ENCODE peak calls at places on chromosomes 1 and 21, in ten cellular contexts. Z is uterus, C is epithelial cell of proximal tubule, G is tibial nerve, P is fibroblast of lung, Q is fibroblast of pulmonary artery, T is GM10248, H is left lung, B is astrocyte, D is nephron progenitor cell. I is an unnamed sample.

GRCh38 chr1:58702766-58703165 is 2.9 kb upstream of the MYSM1 start:
- DNase-seq in Z (no peak), C (peak; percentile 43), G (no peak), P (no peak), Q (no peak), T (no peak), H (no peak), B (no peak), D (no peak), I (no peak)

GRCh38 chr1:93907718-93908117 is 1.5 kb downstream of the GCLM start:
- DNase-seq in Z (no peak), C (no peak), G (peak; percentile 13), P (peak; percentile 51), Q (peak; percentile 63), T (no peak), H (no peak), B (peak; percentile 44), D (no peak), I (no peak)

GRCh38 chr1:206447792-206448191 is 22.5 kb upstream of the IKBKE start:
- DNase-seq in Z (no peak), C (no peak), G (no peak), P (no peak), Q (no peak), T (no peak), H (no peak), B (peak; percentile 57), D (no peak), I (no peak)

GRCh38 chr1:234676103-234676594 is 66.2 kb upstream of the IRF2BP2 start:
- DNase-seq in Z (peak; percentile 88), C (no peak), G (peak; percentile 74), P (peak; percentile 71), Q (peak; percentile 83), T (peak; percentile 68), H (peak; percentile 89), B (peak; percentile 65), D (peak; percentile 79), I (peak; percentile 41)

GRCh38 chr1:111172463-111172862 is 28.0 kb downstream of the DENND2D start:
- DNase-seq in Z (no peak), C (no peak), G (no peak), P (no peak), Q (no peak), T (no peak), H (no peak), B (no peak), D (no peak), I (no peak)

GRCh38 chr1:50774759-50775351 is 185.2 kb downstream of the FAF1 start:
- DNase-seq in Z (no peak), C (peak; percentile 19), G (no peak), P (peak; percentile 77), Q (peak; percentile 82), T (peak; percentile 37), H (no peak), B (peak; percentile 37), D (peak; percentile 19), I (no peak)

GRCh38 chr1:88133991-88134390 is 550.1 kb upstream of the PKN2 start:
- DNase-seq in Z (no peak), C (no peak), G (no peak), P (no peak), Q (no peak), T (no peak), H (no peak), B (no peak), D (no peak), I (no peak)

GRCh38 chr1:190119683-190120082 is 358.0 kb downstream of the BRINP3 start:
- DNase-seq in Z (no peak), C (no peak), G (no peak), P (no peak), Q (no peak), T (no peak), H (no peak), B (no peak), D (no peak), I (no peak)

GRCh38 chr21:16492892-16493291 is 763.1 kb downstream of the USP25 start:
- DNase-seq in Z (no peak), C (no peak), G (no peak), P (no peak), Q (no peak), T (no peak), H (no peak), B (peak; percentile 45), D (no peak), I (no peak)

GRCh38 chr1:102833171-102833570 is 275.2 kb downstream of the COL11A1 start:
- DNase-seq in Z (no peak), C (no peak), G (no peak), P (no peak), Q (no peak), T (no peak), H (no peak), B (no peak), D (no peak), I (no peak)

GRCh38 chr1:234722267-234722704 is 112.3 kb upstream of the IRF2BP2 start:
- DNase-seq in Z (peak; percentile 75), C (no peak), G (no peak), P (no peak), Q (no peak), T (no peak), H (no peak), B (no peak), D (no peak), I (no peak)

DNA sequence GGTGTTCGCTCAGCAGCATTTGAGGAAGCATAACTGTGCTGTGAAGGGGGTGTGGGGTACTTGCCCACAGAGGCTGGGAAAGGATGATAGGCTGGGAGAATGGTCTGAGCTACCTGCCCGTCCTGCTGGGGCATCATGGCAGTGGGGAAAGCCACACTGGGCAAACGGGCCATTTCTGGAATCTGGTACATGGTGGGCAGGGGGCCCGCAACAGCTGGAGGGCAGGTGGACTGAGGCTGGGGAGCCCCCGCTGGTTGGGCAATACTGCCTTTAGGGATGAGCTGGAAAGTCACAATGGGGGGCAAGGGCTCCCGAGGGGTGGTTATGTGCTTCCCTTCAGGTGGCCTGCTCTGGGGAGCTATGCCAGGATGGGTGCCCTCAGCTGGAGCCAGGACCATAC is 19.2 kb upstream of the ADAM30 start:
- DNase-seq in Z (no peak), C (no peak), G (no peak), P (no peak), Q (no peak), T (no peak), H (no peak), B (no peak), D (no peak), I (no peak)
- TF ChIP-seq CTCF in Z (no peak), C (no peak), G (no peak), P (no peak), Q (no peak), T (no peak), H (no peak), B (no peak), D (no peak), I (no peak)

DNA sequence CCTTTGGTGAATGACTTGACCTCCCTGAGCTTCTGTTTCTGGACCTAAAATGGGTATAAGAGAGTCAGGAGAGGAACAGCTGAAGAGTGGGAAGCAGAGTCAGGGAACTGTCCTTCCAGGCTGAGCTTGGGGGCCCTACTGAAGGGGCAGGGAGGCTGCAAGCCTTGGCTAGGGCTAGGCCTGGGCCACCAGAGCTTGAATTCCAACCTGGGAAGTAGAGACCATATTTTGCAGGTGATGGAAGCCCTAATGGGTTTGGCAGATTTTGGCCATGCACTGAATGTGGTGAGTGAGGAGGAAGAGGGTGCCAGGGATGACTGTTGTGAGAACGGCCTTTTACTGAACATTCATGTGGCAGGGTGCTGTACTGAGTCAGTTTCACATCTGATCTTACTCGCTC is 69.4 kb upstream of the KLHDC7A start:
- DNase-seq in Z (no peak), C (no peak), G (no peak), P (no peak), Q (no peak), T (no peak), H (no peak), B (no peak), D (no peak), I (no peak)
- TF ChIP-seq CTCF in Z (no peak), C (no peak), G (no peak), P (no peak), Q (no peak), T (no peak), H (no peak), B (no peak), D (no peak), I (no peak)

DNA sequence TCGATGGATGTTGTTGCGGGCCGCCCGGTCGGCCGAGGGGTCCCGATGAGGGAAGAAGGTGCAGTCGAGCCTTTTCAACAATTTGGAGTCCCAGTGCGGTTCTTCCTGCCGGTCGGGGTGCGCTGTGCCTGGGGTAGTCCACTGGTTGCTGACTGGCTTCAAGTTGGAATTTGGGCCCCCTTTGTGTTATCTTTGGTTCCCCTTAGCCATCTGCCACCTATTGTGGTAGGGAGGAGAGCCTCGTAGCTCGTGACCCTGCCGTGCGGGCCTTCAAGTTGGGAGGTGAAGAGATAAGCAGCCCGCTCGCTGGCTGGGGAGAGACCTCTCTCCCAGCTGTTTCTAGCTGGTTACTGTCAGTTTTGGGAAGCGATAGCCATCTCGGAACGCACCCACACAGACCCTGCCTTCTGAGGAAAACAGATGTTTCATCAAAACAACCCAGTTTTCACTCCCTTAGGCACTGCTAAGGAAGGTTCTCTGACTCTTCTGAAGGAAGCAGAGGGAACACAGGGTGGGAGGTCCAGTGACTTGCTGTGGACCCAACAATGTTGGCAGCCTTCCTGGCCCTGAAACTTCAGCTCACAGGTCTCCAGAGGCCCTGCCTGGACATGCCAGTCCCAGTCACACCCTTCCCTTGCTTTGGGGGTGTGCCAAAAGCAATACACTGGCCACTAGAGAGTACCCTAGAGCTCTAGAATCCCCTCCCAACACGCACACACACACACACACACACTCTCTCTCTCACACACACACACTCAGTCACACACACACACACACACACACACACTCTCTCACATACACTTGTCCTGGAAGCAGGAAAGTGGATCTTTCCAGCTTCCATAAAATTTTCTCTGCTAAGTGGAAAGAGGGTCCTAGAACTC is 1.0 kb downstream of the BTG2 start:
- DNase-seq in Z (peak; percentile 91), C (no peak), G (peak; percentile 92), P (peak; percentile 93), Q (peak; percentile 90), T (peak; percentile 58), H (no peak), B (peak; percentile 81), D (peak; percentile 30), I (no peak)
- TF ChIP-seq CTCF in Z (peak; percentile 22), C (peak; percentile 29), G (peak; percentile 45), P (no peak), Q (peak; percentile 8), T (peak; percentile 45), H (no peak), B (no peak), D (no peak), I (no peak)

GRCh38 chr21:39676054-39676771 is 63.5 kb downstream of the B3GALT5 start:
- DNase-seq in Z (peak; percentile 34), C (peak; percentile 95), G (no peak), P (no peak), Q (peak; percentile 16), T (no peak), H (no peak), B (peak; percentile 76), D (no peak), I (no peak)

GRCh38 chr21:39673163-39673562 is 60.4 kb downstream of the B3GALT5 start:
- DNase-seq in Z (no peak), C (no peak), G (no peak), P (no peak), Q (no peak), T (no peak), H (no peak), B (no peak), D (no peak), I (no peak)

GRCh38 chr21:39674794-39675193 is 62.1 kb downstream of the B3GALT5 start:
- DNase-seq in Z (no peak), C (no peak), G (no peak), P (no peak), Q (no peak), T (no peak), H (no peak), B (no peak), D (no peak), I (no peak)

GRCh38 chr21:39673736-39674135 is 61.0 kb downstream of the B3GALT5 start:
- DNase-seq in Z (no peak), C (no peak), G (no peak), P (no peak), Q (no peak), T (no peak), H (no peak), B (no peak), D (no peak), I (no peak)

GRCh38 chr21:39675595-39675994 is 62.9 kb downstream of the B3GALT5 start:
- DNase-seq in Z (no peak), C (no peak), G (no peak), P (no peak), Q (no peak), T (no peak), H (no peak), B (no peak), D (no peak), I (no peak)
- TF ChIP-seq CTCF in Z (no peak), C (no peak), G (no peak), P (no peak), Q (no peak), T (no peak), H (no peak), B (no peak), D (no peak), I (no peak)